ENCODE peak calls at places on chromosome 10, in seven cellular contexts. K is sigmoid colon; G is CD8-positive, alpha-beta memory T cell; W is HCT116; A is thyroid gland; L is cardiac muscle cell; N is A549. P is an unnamed sample. For H3K4me1, the result is how much of the 10 kb centered on the place peaks cover.

GRCh38 chr10:127854769-127855583 is 37.8 kb downstream of the CLRN3 start:
- DNase-seq in N (no peak), G (no peak), A (no peak), L (no peak), K (no peak), W (no peak), P (no peak)

GRCh38 chr10:51892965-51893658 is 193.7 kb upstream of the CSTF2T start:
- DNase-seq in W (peak), N (peak), K (no peak), A (no peak), L (peak), G (no peak), P (no peak)

GRCh38 chr10:89147256-89147655 is 59.9 kb downstream of the CH25H start:
- DNase-seq in N (no peak), L (peak), K (no peak), A (no peak), G (no peak), W (no peak), P (no peak)

GRCh38 chr10:119859422-119860258 is 13.0 kb downstream of the MCMBP start:
- DNase-seq in N (peak), L (peak), A (no peak), K (no peak), G (peak), W (peak), P (no peak)

GRCh38 chr10:7544203-7544602 is 122.6 kb downstream of the ITIH5 start:
- DNase-seq in N (no peak), L (peak), W (no peak), G (no peak), A (no peak), K (no peak), P (no peak)

GRCh38 chr10:126904807-126905686 is at the start of gene DOCK1:
- DNase-seq in W (peak), L (peak), N (peak), K (peak), G (no peak), A (peak), P (no peak)

GRCh38 chr10:72133517-72133916 is 45.2 kb upstream of the SPOCK2 start:
- DNase-seq in W (no peak), L (peak), A (no peak), G (no peak), N (no peak), K (no peak), P (no peak)

GRCh38 chr10:37860494-37861190 is 3.2 kb upstream of the ZNF248 start:
- DNase-seq in N (peak), K (peak), A (peak), G (peak), W (no peak), L (peak), P (no peak)

GRCh38 chr10:101749511-101750016 is 26.4 kb downstream of the FGF8 start:
- DNase-seq in N (no peak), A (no peak), W (no peak), L (no peak), G (no peak), K (no peak), P (no peak)

GRCh38 chr10:47260505-47261111 is 39.4 kb upstream of the GDF10 start:
- DNase-seq in L (peak), A (no peak), N (no peak), K (no peak), G (no peak), W (no peak), P (no peak)

GRCh38 chr10:86520871-86521619 is 547 bp downstream of the WAPL start:
- DNase-seq in N (peak), L (peak), K (peak), G (peak), W (peak), A (peak), P (no peak)

GRCh38 chr10:35726850-35727249 is 84.8 kb upstream of the FZD8 start:
- DNase-seq in N (no peak), K (no peak), W (no peak), G (no peak), L (no peak), A (no peak), P (no peak)

GRCh38 chr10:20970044-20970443 is 72.9 kb upstream of the NEBL start:
- DNase-seq in L (peak), K (no peak), N (no peak), G (no peak), A (no peak), W (no peak), P (no peak)

DNA sequence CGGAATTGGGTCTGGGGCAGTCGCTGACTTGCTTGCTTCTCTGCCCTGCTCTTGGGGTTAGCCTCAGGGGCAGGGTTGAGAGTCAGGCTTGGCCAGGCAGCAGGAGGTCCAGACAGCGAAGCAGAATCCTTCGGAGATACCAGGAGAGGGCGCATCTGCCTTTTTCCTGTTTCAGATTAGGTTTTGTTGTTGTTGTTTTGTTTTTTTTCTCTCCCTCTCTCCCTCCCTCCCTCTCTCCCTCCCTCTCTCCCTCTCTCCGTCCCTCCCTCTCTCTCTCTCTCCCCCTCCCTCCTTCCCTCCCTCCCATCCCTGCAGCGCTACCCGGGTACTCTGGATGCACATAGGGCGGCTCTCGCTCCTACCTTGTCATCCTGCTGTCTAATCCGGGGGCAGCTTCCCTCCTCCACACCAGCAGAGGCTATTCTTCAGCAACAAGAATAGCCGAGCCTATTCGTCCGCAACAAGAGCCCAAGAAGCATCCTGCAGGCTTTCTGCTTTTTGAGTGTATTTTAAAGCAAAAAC is 758 bp upstream of the OPTN start:
- DNase-seq in G (peak), L (peak), N (peak), K (peak), A (peak), W (peak), P (peak)
- H3K27ac ChIP-seq in G (peak), L (no peak), N (peak), K (peak), A (peak), W (peak), P (no peak)

DNA sequence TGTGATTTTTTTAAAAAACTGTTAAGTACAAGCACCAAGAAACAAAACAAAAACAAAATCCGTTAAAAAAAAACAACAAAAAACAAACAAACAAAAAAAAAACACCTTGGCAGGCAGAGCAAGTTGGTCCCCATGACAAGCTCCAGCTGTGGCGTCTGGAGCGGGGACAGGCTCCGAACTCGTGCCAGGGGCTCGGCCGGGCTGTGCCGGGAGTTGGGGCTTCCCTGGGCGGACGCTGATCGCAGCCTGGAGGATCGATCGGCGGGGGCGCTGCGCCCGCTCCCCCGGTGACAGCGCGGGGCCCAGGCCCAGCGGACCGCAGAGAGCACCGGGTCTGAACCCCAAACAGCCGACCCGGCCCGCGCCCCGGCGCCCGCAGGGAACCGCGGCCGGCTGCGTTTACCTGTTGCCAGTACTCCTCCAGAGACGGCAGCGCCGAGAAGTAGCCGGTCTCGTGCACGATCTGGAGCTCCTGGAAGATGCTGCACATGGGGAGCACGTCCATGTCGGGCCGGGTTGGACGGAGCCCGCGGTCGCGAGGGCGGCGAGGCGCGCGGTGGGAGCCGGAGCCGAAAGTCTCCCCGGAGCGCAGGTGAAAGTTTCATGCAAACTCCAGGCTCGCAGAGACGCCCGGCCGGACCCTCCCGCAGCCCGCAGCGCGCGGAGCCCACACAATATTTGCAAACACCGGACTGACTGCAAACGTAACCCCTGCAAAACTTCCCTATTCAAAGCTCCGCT is at the start of gene KLF6:
- DNase-seq in K (peak), L (peak), G (no peak), N (peak), A (peak), W (no peak), P (no peak)
- H3K4me1 ChIP-seq in K (under half), L (under half), G (under half), N (under half), A (under half), W (under half), P (under half)

GRCh38 chr10:74118794-74119193 is 31.8 kb downstream of the AP3M1 start:
- DNase-seq in K (no peak), G (no peak), L (no peak), W (peak), N (peak), A (no peak), P (no peak)
- H3K27ac ChIP-seq in K (peak), G (no peak), L (peak), W (peak), N (peak), A (no peak), P (no peak)

GRCh38 chr10:102919237-102919959 is 1.3 kb downstream of the CNNM2 start:
- DNase-seq in L (peak), G (no peak), N (no peak), A (peak), W (no peak), K (peak), P (no peak)
- H3K4me1 ChIP-seq in L (under half), G (under half), N (under half), A (under half), W (under half), K (half or more), P (under half)

DNA sequence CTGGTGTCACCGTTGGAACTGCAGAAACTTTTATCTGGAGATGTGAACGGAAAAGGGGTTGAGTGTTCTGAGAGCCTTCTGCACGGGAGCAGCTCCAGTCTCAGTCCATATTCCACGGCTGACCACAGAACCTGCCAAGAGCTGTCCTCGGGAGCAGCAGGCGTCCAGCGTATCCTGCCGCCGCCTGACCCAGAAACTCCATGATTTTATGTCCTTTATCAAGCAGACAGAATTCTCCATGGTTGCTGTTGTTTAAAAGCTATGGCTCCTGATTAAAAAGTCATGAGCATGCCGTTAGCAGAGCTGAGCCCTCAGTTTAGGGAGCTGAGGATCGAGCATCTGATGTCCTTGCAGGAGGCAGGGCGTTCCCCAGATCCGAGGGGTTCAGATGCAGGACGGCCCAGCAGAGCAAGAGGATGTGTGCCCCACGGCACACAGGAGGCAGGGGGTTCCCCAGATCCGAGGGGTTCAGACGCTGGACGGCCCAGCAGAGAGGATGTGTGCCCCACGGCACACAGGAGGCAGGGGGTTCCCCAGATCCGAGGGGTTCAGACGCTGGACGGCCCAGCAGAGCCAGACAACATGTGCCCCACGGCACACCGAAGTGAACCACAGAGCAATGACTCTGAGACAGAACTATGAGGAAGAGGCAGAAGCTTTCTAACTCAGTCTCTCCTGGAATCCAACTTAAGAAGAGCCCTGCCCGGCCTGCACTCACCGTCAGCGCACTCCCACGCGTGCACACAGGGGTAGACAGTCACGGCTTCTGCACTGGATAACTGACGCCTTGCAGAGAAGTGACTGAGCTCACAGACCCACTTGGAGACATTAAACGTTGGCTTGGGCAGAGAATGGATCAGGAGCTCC is 96.4 kb downstream of the WDR37 start:
- DNase-seq in K (peak), A (no peak), N (no peak), W (no peak), L (no peak), G (no peak), P (no peak)
- H3K27ac ChIP-seq in K (no peak), A (no peak), N (no peak), W (no peak), L (no peak), G (no peak), P (no peak)

GRCh38 chr10:123838596-123839310 is 52.9 kb downstream of the CPXM2 start:
- DNase-seq in L (no peak), N (no peak), K (no peak), G (no peak), A (no peak), W (no peak), P (no peak)
- H3K4me1 ChIP-seq in L (under half), N (under half), K (half or more), G (under half), A (under half), W (under half), P (under half)

GRCh38 chr10:75429159-75429827 is 2.1 kb upstream of the LRMDA start:
- DNase-seq in W (no peak), A (no peak), N (no peak), K (no peak), G (no peak), L (no peak), P (no peak)
- H3K27ac ChIP-seq in W (no peak), A (no peak), N (peak), K (peak), G (no peak), L (no peak), P (no peak)

GRCh38 chr10:79152423-79152817 is 83.7 kb downstream of the ZMIZ1 start:
- DNase-seq in A (peak), K (no peak), L (peak), G (no peak), W (no peak), N (no peak), P (no peak)
- H3K4me1 ChIP-seq in A (half or more), K (half or more), L (under half), G (under half), W (half or more), N (half or more), P (under half)

GRCh38 chr10:12708921-12709320 is 292.6 kb downstream of the CCDC3 start:
- DNase-seq in L (peak), G (no peak), W (no peak), K (peak), A (no peak), N (peak), P (no peak)
- H3K27ac ChIP-seq in L (no peak), G (no peak), W (no peak), K (peak), A (no peak), N (peak), P (no peak)

DNA sequence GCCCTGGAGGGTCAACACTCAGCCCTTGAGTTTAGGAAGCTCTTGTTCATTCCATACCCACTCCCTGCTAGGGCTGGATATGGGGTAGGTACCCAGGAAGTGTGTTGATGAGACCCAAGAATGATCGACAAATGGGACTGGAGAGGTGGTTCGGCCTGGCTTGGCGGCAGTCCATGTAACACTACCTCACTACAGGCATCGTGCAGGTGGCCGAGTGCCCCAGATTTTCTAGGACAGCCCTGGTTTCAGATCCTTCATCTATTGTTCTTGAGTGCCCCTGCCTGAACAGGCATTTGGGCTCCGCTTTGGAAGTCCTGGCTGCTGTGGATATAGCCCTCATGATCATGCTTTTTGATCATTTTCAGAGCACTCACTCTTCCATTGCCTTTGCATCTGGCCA is 37.9 kb downstream of the ZMIZ1 start:
- DNase-seq in L (no peak), K (no peak), W (no peak), G (no peak), N (no peak), A (peak), P (no peak)
- H3K4me1 ChIP-seq in L (under half), K (half or more), W (under half), G (under half), N (half or more), A (half or more), P (under half)